ENCODE peak calls at places on chromosomes 7 and 10, in eight cellular contexts. T is choroid plexus epithelial cell, C is PC-9, S is activated B cell treated with CpG ODN at 0.5 μM for 24 hours, I is type B pancreatic cell, P is thoracic aorta, V is GM13976, B is GM10248. X is an unnamed sample.

GRCh38 chr7:45255187-45255586 is 97.6 kb downstream of the RAMP3 start:
- DNase-seq in T (no peak), C (no peak), S (no peak), I (no peak), P (no peak), V (no peak), B (no peak), X (no peak)

GRCh38 chr7:87645446-87645845 is 17.2 kb downstream of the RUNDC3B start:
- DNase-seq in T (no peak), C (no peak), S (no peak), I (no peak), P (no peak), V (no peak), B (no peak), X (no peak)

GRCh38 chr7:5422324-5423271 is 1.0 kb downstream of the TNRC18 start:
- DNase-seq in T (peak), C (no peak), S (peak), I (no peak), P (no peak), V (peak), B (no peak), X (no peak)

GRCh38 chr10:60467202-60467546 is 77.5 kb upstream of the ANK3 start:
- DNase-seq in T (no peak), C (no peak), S (no peak), I (no peak), P (no peak), V (no peak), B (no peak), X (no peak)

GRCh38 chr10:88932539-88933256 is 19.9 kb downstream of the ACTA2 start:
- DNase-seq in T (peak), C (peak), S (no peak), I (no peak), P (no peak), V (peak), B (peak), X (peak)

GRCh38 chr10:83127942-83128575 is 1011.2 kb upstream of the GHITM start:
- DNase-seq in T (no peak), C (no peak), S (no peak), I (no peak), P (no peak), V (no peak), B (no peak), X (no peak)

GRCh38 chr7:128929201-128929808 is 8.4 kb upstream of the IRF5 start:
- DNase-seq in T (no peak), C (no peak), S (peak), I (no peak), P (no peak), V (no peak), B (no peak), X (no peak)

GRCh38 chr7:741191-741671 is 14.2 kb upstream of the PRKAR1B start:
- DNase-seq in T (no peak), C (no peak), S (no peak), I (no peak), P (no peak), V (no peak), B (no peak), X (no peak)

GRCh38 chr10:104337985-104338735 is at the start of gene ITPRIP:
- DNase-seq in T (peak), C (no peak), S (peak), I (no peak), P (no peak), V (peak), B (peak), X (peak)

GRCh38 chr10:62175256-62175655 is 93.4 kb downstream of the RTKN2 start:
- DNase-seq in T (peak), C (no peak), S (no peak), I (no peak), P (no peak), V (no peak), B (no peak), X (no peak)

GRCh38 chr10:78451592-78451991 is 417.9 kb downstream of the RPS24 start:
- DNase-seq in T (no peak), C (no peak), S (no peak), I (no peak), P (no peak), V (no peak), B (no peak), X (peak)

GRCh38 chr10:110547139-110547761 is 20.2 kb upstream of the SMC3 start:
- DNase-seq in T (peak), C (no peak), S (no peak), I (no peak), P (no peak), V (peak), B (peak), X (no peak)

DNA sequence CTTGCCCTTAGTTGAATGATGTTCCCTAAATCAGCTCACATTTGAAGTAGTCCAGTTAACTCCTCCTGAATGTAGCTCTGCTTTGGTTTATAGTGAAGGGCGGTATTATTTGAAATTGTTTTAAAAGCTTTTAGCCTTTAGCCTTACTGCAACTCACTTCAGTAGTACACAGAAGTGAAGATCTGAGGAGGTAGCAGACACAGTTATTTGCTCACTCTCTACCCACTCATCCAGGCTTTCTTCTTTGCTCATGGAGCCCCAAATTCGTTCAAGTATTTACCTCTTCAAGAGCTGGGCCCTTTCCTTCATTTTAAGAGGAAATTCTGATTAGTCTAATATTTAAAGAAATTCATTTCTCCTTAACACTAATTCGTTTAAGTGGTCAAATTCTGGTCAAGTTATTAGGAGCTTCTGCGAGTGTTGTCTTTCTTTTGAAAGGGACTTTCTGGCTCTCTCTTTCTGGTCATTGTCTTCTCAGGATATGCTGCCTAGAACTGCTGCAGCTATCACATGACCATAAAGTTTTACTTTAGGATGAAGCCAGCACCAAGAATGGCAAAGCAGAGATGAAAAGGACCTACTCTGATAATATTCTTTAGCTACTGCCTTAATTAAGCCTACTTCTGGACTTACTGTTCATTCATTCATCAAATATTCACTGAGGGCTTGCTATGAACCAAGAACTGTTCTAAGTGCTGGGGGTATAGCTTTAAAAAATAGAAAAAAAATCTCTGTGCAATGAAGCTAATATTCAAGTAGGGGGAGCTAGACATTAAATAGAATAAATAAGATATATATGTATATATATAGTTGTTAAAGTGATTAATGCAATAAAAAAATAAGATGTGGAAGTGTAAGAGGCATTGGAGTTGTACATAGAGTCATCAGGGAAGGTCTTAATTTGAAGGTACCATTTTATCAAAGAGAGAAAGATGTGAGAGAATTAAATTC is 180.9 kb upstream of the AGR3 start:
- DNase-seq in T (peak), C (no peak), S (no peak), I (no peak), P (no peak), V (no peak), B (no peak), X (no peak)
- TF ChIP-seq CTCF in T (peak), C (peak), S (no peak), I (peak), P (no peak), V (no peak), B (no peak), X (peak)

DNA sequence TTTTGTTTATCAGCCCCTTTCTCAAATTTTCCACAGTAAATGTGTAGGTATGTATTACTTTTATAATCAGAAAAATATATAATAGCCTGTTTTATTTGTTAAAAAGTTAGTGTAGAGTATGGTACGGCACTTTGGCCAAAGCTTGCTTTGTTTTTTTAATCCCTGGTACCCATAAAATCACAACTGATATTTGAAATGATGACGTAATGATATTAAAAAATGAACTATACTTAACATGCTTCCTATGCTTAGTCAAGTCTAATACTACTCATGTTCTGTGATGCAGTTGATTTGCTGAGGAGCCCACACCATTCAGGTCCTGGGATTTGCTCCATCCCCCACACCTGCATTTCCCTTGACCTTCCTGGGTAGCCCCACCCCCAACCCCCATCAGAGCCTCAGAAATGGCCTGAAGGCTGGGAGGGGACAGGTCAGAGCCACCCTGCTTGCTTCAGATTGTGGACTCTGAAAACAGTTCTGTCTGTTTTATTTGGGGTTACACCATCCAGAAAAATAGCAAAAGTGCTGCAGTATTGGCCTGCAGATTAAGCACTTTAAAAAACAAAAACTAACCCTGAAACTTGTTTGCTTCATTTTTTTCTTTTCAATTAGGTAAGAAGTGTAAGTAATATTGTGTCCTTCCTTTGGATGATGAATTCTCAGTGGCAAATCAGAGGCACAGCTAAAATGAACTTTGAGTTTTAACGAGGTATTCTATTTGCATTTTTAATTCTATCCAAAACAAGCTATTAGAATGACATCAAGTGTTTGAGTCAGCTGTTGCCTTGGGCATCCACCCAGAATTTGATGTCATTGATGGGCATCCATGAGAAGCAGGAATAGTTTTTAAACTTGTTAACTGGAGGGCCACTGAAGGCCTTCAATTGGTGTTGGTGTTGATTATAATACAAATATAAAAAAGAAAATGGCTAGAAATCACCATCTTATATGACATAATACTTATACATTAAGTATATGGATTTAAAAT is 23.3 kb downstream of the PLCE1 start:
- DNase-seq in T (no peak), C (no peak), S (no peak), I (no peak), P (no peak), V (no peak), B (no peak), X (no peak)
- TF ChIP-seq CTCF in T (no peak), C (no peak), S (no peak), I (no peak), P (no peak), V (no peak), B (no peak), X (no peak)

DNA sequence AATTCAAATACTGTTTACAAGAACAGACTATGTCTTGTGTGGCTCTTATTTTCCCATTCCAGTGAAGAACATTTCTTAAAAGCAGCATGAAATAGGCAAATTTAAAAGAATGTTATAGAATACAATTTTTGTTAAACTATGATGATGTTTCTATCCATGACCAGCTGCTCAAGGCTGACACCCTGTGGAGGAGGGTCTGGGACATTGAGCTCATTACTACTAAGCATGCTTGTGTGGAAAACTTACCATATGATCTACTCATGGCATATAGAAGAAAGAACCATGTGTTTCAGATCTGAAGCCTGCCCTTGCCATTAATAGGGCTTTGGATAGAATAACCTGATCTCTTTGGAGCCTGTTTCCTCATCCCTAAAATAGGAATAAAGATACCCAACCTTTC is 125.0 kb downstream of the FOXP2 start:
- DNase-seq in T (peak), C (no peak), S (no peak), I (no peak), P (no peak), V (no peak), B (no peak), X (no peak)
- TF ChIP-seq CTCF in T (peak), C (peak), S (no peak), I (peak), P (no peak), V (no peak), B (peak), X (no peak)

GRCh38 chr7:43071604-43072003 is 40.8 kb upstream of the HECW1 start:
- DNase-seq in T (peak), C (no peak), S (no peak), I (no peak), P (no peak), V (no peak), B (no peak), X (no peak)
- TF ChIP-seq CTCF in T (peak), C (peak), S (no peak), I (peak), P (no peak), V (peak), B (peak), X (peak)

X was measured in CD14-positive monocyte.